ENCODE peak calls at places on chromosomes 13 and 19, in seven cellular contexts. G, J, V, M, E, B and N are unnamed samples.

GRCh38 chr19:54620464-54620863 is 9.8 kb upstream of the LILRB1 start:
- DNase-seq in G (no peak), J (no peak), V (no peak), M (no peak), E (no peak), B (no peak), N (no peak)

GRCh38 chr13:46170687-46171086 is 11.3 kb downstream of the LCP1 start:
- DNase-seq in G (no peak), J (no peak), V (no peak), M (no peak), E (no peak), B (no peak), N (no peak)

GRCh38 chr13:51970251-51970793 is 40.9 kb downstream of the ATP7B start:
- DNase-seq in G (no peak), J (no peak), V (no peak), M (no peak), E (no peak), B (no peak), N (no peak)

GRCh38 chr13:98672947-98673545 is 79.4 kb downstream of the SLC15A1 start:
- DNase-seq in G (peak), J (peak), V (peak), M (no peak), E (peak), B (peak), N (peak)

GRCh38 chr13:19071161-19071936 is 110.3 kb downstream of the TUBA3C start:
- DNase-seq in G (no peak), J (no peak), V (no peak), M (no peak), E (no peak), B (no peak), N (no peak)

GRCh38 chr13:85312071-85312470 is 487.1 kb downstream of the SLITRK6 start:
- DNase-seq in G (no peak), J (no peak), V (no peak), M (no peak), E (no peak), B (no peak), N (no peak)

GRCh38 chr13:109773276-109773675 is 13.1 kb downstream of the IRS2 start:
- DNase-seq in G (no peak), J (no peak), V (no peak), M (no peak), E (no peak), B (peak), N (no peak)

GRCh38 chr13:109704771-109705628 is 81.4 kb downstream of the IRS2 start:
- DNase-seq in G (no peak), J (no peak), V (no peak), M (no peak), E (no peak), B (peak), N (no peak)

GRCh38 chr19:14031719-14032480 is at the start of gene IL27RA:
- DNase-seq in G (no peak), J (no peak), V (peak), M (peak), E (no peak), B (peak), N (peak)

GRCh38 chr13:80116107-80116506 is 224.8 kb downstream of the SPRY2 start:
- DNase-seq in G (peak), J (no peak), V (no peak), M (no peak), E (no peak), B (peak), N (peak)

GRCh38 chr19:47778089-47778953 is at the start of gene SELENOW:
- DNase-seq in G (no peak), J (peak), V (peak), M (peak), E (no peak), B (peak), N (peak)

GRCh38 chr13:45255253-45255987 is 54.6 kb upstream of the KCTD4 start:
- DNase-seq in G (no peak), J (no peak), V (no peak), M (no peak), E (no peak), B (no peak), N (no peak)

GRCh38 chr19:44657211-44657921 is 13.7 kb downstream of the PVR start:
- DNase-seq in G (no peak), J (no peak), V (peak), M (peak), E (no peak), B (peak), N (no peak)

GRCh38 chr13:96112936-96113335 is 23.0 kb downstream of the HS6ST3 start:
- DNase-seq in G (no peak), J (no peak), V (no peak), M (no peak), E (no peak), B (no peak), N (no peak)

GRCh38 chr19:2446390-2446789 is 10.4 kb downstream of the LMNB2 start:
- DNase-seq in G (no peak), J (no peak), V (no peak), M (no peak), E (peak), B (no peak), N (no peak)

GRCh38 chr13:27797228-27797624 is 4.9 kb downstream of the GSX1 start:
- DNase-seq in G (no peak), J (no peak), V (peak), M (no peak), E (no peak), B (no peak), N (no peak)

GRCh38 chr19:2363419-2363818 is 3.4 kb downstream of the TMPRSS9 start:
- DNase-seq in G (no peak), J (no peak), V (no peak), M (no peak), E (no peak), B (no peak), N (no peak)